ENCODE peak calls at places on chromosomes 12 and 14, in seven cellular contexts. F, D, C, U, I, X and Y are unnamed samples.

GRCh38 chr14:55593698-55594097 is 13.7 kb downstream of the KTN1 start:
- DNase-seq in D (no peak), F (no peak), C (no peak), I (no peak), X (no peak), U (no peak), Y (no peak)

GRCh38 chr14:52596320-52596719 is 43.7 kb downstream of the GPR137C start:
- DNase-seq in D (no peak), U (no peak), F (no peak), C (no peak), I (no peak), X (no peak), Y (no peak)

GRCh38 chr12:98656289-98657101 is 11.4 kb downstream of the APAF1 start:
- DNase-seq in D (no peak), C (no peak), X (no peak), F (no peak), U (no peak), I (no peak), Y (no peak)

GRCh38 chr14:59146941-59147470 is 41.5 kb upstream of the DAAM1 start:
- DNase-seq in D (no peak), X (no peak), C (no peak), U (no peak), I (no peak), F (no peak), Y (no peak)

GRCh38 chr12:46218509-46219095 is 50.2 kb downstream of the SLC38A1 start:
- DNase-seq in F (no peak), U (no peak), D (no peak), X (no peak), C (no peak), I (no peak), Y (no peak)

GRCh38 chr12:53097564-53098353 is at the start of gene IGFBP6:
- DNase-seq in X (peak; percentile 81), D (peak; percentile 91), C (no peak), F (peak; percentile 40), I (peak; percentile 82), U (peak; percentile 34), Y (peak; percentile 53)

GRCh38 chr12:26841085-26841484 is 8.1 kb upstream of the ITPR2 start:
- DNase-seq in D (no peak), F (no peak), I (no peak), U (no peak), X (no peak), C (no peak), Y (no peak)

GRCh38 chr14:83826838-83827237 is 1703.1 kb upstream of the FLRT2 start:
- DNase-seq in U (peak; percentile 76), X (no peak), I (no peak), F (peak; percentile 20), C (no peak), D (no peak), Y (no peak)

GRCh38 chr12:74906224-74906623 is 303.4 kb downstream of the KCNC2 start:
- DNase-seq in C (no peak), X (no peak), F (no peak), U (no peak), I (no peak), D (no peak), Y (no peak)

GRCh38 chr12:92943482-92944250 is 14.6 kb upstream of the EEA1 start:
- DNase-seq in C (no peak), D (no peak), F (peak; percentile 68), X (no peak), I (no peak), U (peak; percentile 31), Y (no peak)

GRCh38 chr12:122031342-122032216 is 9.9 kb downstream of the BCL7A start:
- DNase-seq in X (peak; percentile 76), F (peak; percentile 36), I (peak; percentile 70), C (no peak), D (peak; percentile 84), U (no peak), Y (peak; percentile 82)

GRCh38 chr12:118035194-118036041 is 18.9 kb downstream of the RFC5 start:
- DNase-seq in I (no peak), D (peak; percentile 27), U (peak; percentile 22), C (no peak), F (peak; percentile 18), X (no peak), Y (no peak)

GRCh38 chr12:124510301-124510970 is 57.0 kb downstream of the NCOR2 start:
- DNase-seq in C (no peak), F (no peak), U (no peak), I (no peak), D (peak; percentile 68), X (no peak), Y (no peak)

GRCh38 chr14:70808023-70808401 is 1.3 kb downstream of the MAP3K9 start:
- DNase-seq in D (peak; percentile 54), I (peak; percentile 75), U (no peak), C (no peak), F (no peak), X (peak; percentile 43), Y (peak; percentile 14)

GRCh38 chr14:23704890-23705289 is 68.7 kb downstream of the DHRS2 start:
- DNase-seq in D (no peak), U (no peak), I (no peak), C (no peak), F (no peak), X (no peak), Y (no peak)

GRCh38 chr14:55921516-55921915 is 196.7 kb upstream of the PELI2 start:
- DNase-seq in C (no peak), F (no peak), X (no peak), I (no peak), D (no peak), U (no peak), Y (no peak)

GRCh38 chr14:105742531-105742848 is 216.1 kb downstream of the TMEM121 start:
- DNase-seq in U (no peak), D (no peak), C (no peak), X (no peak), I (no peak), F (no peak), Y (no peak)

GRCh38 chr12:45577844-45578399 is 151.6 kb upstream of the ARID2 start:
- DNase-seq in I (no peak), D (no peak), C (no peak), X (no peak), F (peak; percentile 63), U (no peak), Y (no peak)

GRCh38 chr14:61565181-61565580 is 130.1 kb upstream of the HIF1A start:
- DNase-seq in I (no peak), X (no peak), F (peak; percentile 45), U (peak; percentile 41), C (no peak), D (no peak), Y (no peak)

GRCh38 chr12:5971194-5971850 is 26.3 kb upstream of the ANO2 start:
- DNase-seq in C (no peak), F (no peak), I (no peak), X (no peak), U (no peak), D (no peak), Y (no peak)

GRCh38 chr14:30158299-30158698 is 230.7 kb upstream of the PRKD1 start:
- DNase-seq in C (no peak), X (no peak), U (no peak), D (no peak), I (no peak), F (no peak), Y (no peak)

DNA sequence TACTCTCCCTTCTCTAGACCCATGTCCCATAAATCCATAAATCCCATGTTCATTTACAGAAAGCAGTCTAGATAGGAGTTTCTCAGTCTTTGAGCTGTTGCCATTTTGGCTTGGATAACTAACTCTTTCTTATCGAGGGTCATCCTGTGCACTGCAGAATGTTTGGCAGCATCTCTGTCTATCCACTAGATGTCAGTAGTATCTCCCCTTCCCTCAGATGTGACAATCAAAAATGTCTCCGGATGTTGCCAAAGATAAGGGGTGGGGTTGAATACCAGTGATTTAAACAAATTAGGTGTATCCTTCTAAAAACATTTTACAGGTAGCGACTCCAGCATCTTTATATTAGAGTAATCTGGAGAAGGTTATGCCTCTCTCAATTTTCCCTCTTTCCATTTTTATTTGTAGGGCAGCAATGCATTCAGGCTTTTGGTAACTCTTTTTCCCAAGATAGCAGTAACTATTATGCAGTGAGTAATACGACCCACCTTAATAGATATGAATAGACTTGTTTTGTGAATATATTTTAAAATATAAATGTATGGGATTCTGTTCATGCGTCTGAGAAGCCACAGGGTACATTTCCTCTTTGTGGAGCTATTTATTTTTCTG is 100.7 kb downstream of the LRRK2 start:
- DNase-seq in U (peak; percentile 4), F (peak; percentile 2), X (no peak), D (peak; percentile 46), I (peak; percentile 32), C (no peak), Y (peak; percentile 15)
- TF ChIP-seq CTCF in U (peak; percentile 32), F (peak; percentile 62), X (peak; percentile 49), D (peak; percentile 61), I (peak; percentile 68), C (no peak), Y (peak; percentile 39)

GRCh38 chr12:116524964-116525379 is 34.2 kb upstream of the MAP1LC3B2 start:
- DNase-seq in I (no peak), D (no peak), C (no peak), F (peak; percentile 66), U (peak; percentile 47), X (no peak), Y (no peak)
- TF ChIP-seq CTCF in I (no peak), D (peak; percentile 31), C (no peak), F (no peak), U (peak; percentile 11), X (no peak), Y (no peak)

GRCh38 chr12:81992461-81992860 is 233.3 kb upstream of the PPFIA2 start:
- DNase-seq in U (no peak), C (no peak), I (no peak), X (peak; percentile 16), D (peak; percentile 13), F (peak; percentile 2), Y (peak; percentile 24)
- TF ChIP-seq CTCF in U (no peak), C (no peak), I (no peak), X (peak; percentile 22), D (peak; percentile 22), F (no peak), Y (no peak)

GRCh38 chr12:2893007-2893406 is 2.3 kb downstream of the TULP3 start:
- DNase-seq in D (no peak), X (no peak), C (peak; percentile 58), F (peak; percentile 84), U (peak; percentile 92), I (no peak), Y (no peak)
- TF ChIP-seq CTCF in D (no peak), X (no peak), C (no peak), F (no peak), U (no peak), I (no peak), Y (no peak)

GRCh38 chr12:132413931-132414588 is 75.9 kb upstream of the FBRSL1 start:
- DNase-seq in F (no peak), D (peak; percentile 81), U (no peak), X (peak; percentile 76), C (no peak), I (peak; percentile 42), Y (peak; percentile 73)
- TF ChIP-seq CTCF in F (peak; percentile 66), D (peak; percentile 57), U (peak; percentile 40), X (peak; percentile 94), C (no peak), I (no peak), Y (peak; percentile 61)

GRCh38 chr12:70365648-70366518 is at the start of gene KCNMB4:
- DNase-seq in C (peak; percentile 35), X (peak; percentile 92), U (peak; percentile 10), F (peak; percentile 73), D (peak; percentile 94), I (peak; percentile 83), Y (peak; percentile 84)
- TF ChIP-seq CTCF in C (no peak), X (no peak), U (no peak), F (no peak), D (no peak), I (no peak), Y (no peak)